ENCODE peak calls at places on chromosomes 4 and X, in eight cellular contexts. V, J, T, E, Q, K, I and M are unnamed samples.
A peak's percentile ranks its signal among the peaks of the same experiment; 100 is the strongest.

GRCh38 chrX:15524417-15524816 is 23.8 kb downstream of the BMX start:
- DNase-seq in I (no peak), T (no peak), Q (peak; percentile 15), E (no peak), V (no peak), K (no peak), J (no peak), M (no peak)

GRCh38 chrX:129655547-129656248 is 942 bp upstream of the APLN start:
- DNase-seq in T (no peak), J (no peak), I (no peak), V (no peak), E (peak; percentile 42), Q (no peak), K (no peak), M (no peak)

GRCh38 chr4:108030332-108030731 is 40.6 kb downstream of the HADH start:
- DNase-seq in I (no peak), Q (peak; percentile 76), J (peak; percentile 41), K (no peak), V (peak; percentile 33), E (peak; percentile 88), T (peak; percentile 54), M (no peak)

GRCh38 chr4:134465417-134465816 is 263.8 kb upstream of the PABPC4L start:
- DNase-seq in T (no peak), E (no peak), I (no peak), Q (no peak), K (no peak), V (no peak), J (no peak), M (no peak)

GRCh38 chrX:77298296-77298695 is 148.9 kb upstream of the FGF16 start:
- DNase-seq in J (no peak), V (no peak), Q (no peak), T (no peak), I (no peak), E (no peak), K (no peak), M (no peak)

GRCh38 chrX:45771114-45771513 is 570.4 kb upstream of the DIPK2B start:
- DNase-seq in Q (peak; percentile 74), V (no peak), T (no peak), K (no peak), J (no peak), E (no peak), I (peak; percentile 85), M (no peak)

GRCh38 chr4:47538516-47538915 is 53.4 kb downstream of the ATP10D start:
- DNase-seq in T (no peak), E (no peak), Q (peak; percentile 11), K (no peak), V (no peak), I (no peak), J (no peak), M (no peak)

GRCh38 chr4:185005209-185005819 is 13.0 kb upstream of the HELT start:
- DNase-seq in E (peak; percentile 82), I (peak; percentile 73), K (peak; percentile 82), Q (peak; percentile 94), V (no peak), T (peak; percentile 88), J (peak; percentile 53), M (no peak)

GRCh38 chr4:156838761-156839160 is 132.8 kb downstream of the PDGFC start:
- DNase-seq in J (no peak), I (no peak), E (no peak), V (no peak), K (no peak), Q (peak; percentile 28), T (no peak), M (no peak)

GRCh38 chr4:31059753-31060522 is 339.8 kb downstream of the PCDH7 start:
- DNase-seq in K (no peak), Q (peak; percentile 49), V (no peak), I (no peak), T (no peak), E (no peak), J (no peak), M (no peak)

GRCh38 chr4:15376145-15376544 is 51.7 kb upstream of the C1QTNF7 start:
- DNase-seq in K (no peak), I (no peak), Q (no peak), T (no peak), V (no peak), J (no peak), E (no peak), M (no peak)

GRCh38 chr4:70746179-70746839 is 24.5 kb downstream of the RUFY3 start:
- DNase-seq in T (no peak), J (no peak), V (no peak), K (no peak), Q (peak; percentile 69), E (no peak), I (no peak), M (no peak)

GRCh38 chrX:15714529-15714928 is 23.5 kb upstream of the CA5B start:
- DNase-seq in T (peak; percentile 58), Q (no peak), E (no peak), J (no peak), V (no peak), I (peak; percentile 23), K (peak; percentile 34), M (no peak)

GRCh38 chr4:20015825-20016224 is 235.9 kb upstream of the SLIT2 start:
- DNase-seq in V (no peak), E (no peak), Q (no peak), I (no peak), J (no peak), K (no peak), T (no peak), M (no peak)

GRCh38 chr4:2942037-2942531 is 21.1 kb downstream of the NOP14 start:
- DNase-seq in J (no peak), T (no peak), Q (no peak), K (no peak), I (no peak), E (no peak), V (no peak), M (no peak)

GRCh38 chr4:66927937-66928336 is 617.4 kb downstream of the CENPC start:
- DNase-seq in Q (no peak), I (no peak), V (no peak), T (no peak), K (no peak), E (no peak), J (no peak), M (no peak)

GRCh38 chrX:112048707-112049106 is 33.9 kb downstream of the TRPC5 start:
- DNase-seq in Q (no peak), I (no peak), J (no peak), E (no peak), K (no peak), T (no peak), V (no peak), M (no peak)

GRCh38 chrX:118627084-118627758 is 100.2 kb upstream of the IL13RA1 start:
- DNase-seq in Q (no peak), K (no peak), E (peak; percentile 11), I (no peak), J (no peak), T (no peak), V (no peak), M (no peak)

GRCh38 chrX:118631586-118631985 is 95.8 kb upstream of the IL13RA1 start:
- DNase-seq in V (no peak), J (no peak), Q (no peak), K (no peak), T (no peak), I (no peak), E (no peak), M (no peak)

GRCh38 chrX:118630843-118631242 is 96.6 kb upstream of the IL13RA1 start:
- DNase-seq in V (no peak), I (no peak), E (no peak), T (no peak), Q (no peak), J (no peak), K (no peak), M (no peak)

GRCh38 chrX:118626346-118626745 is 101.1 kb upstream of the IL13RA1 start:
- DNase-seq in K (no peak), V (no peak), I (no peak), T (no peak), Q (no peak), E (no peak), J (no peak), M (no peak)
- H3K36me3 ChIP-seq in K (no peaks in the 10 kb centered on the region), V (no peaks in the 10 kb centered on the region), I (no peaks in the 10 kb centered on the region), T (no peaks in the 10 kb centered on the region), Q (peaks cover 53% of the 10 kb centered on the region), E (no peaks in the 10 kb centered on the region), J (peaks cover 42% of the 10 kb centered on the region), M (no peaks in the 10 kb centered on the region)

GRCh38 chrX:131783555-131784338 is 239.4 kb upstream of the STK26 start:
- DNase-seq in J (no peak), E (peak; percentile 98), Q (peak; percentile 88), V (no peak), I (no peak), T (no peak), K (no peak), M (no peak)
- H3K36me3 ChIP-seq in J (no peaks in the 10 kb centered on the region), E (no peaks in the 10 kb centered on the region), Q (no peaks in the 10 kb centered on the region), V (peaks cover 37% of the 10 kb centered on the region), I (no peaks in the 10 kb centered on the region), T (no peaks in the 10 kb centered on the region), K (no peaks in the 10 kb centered on the region), M (no peaks in the 10 kb centered on the region)

GRCh38 chr4:8241895-8242696 is 27.5 kb upstream of the HTRA3 start:
- DNase-seq in J (peak; percentile 62), T (peak; percentile 75), V (peak; percentile 89), E (peak; percentile 52), Q (peak; percentile 97), I (peak; percentile 75), K (peak; percentile 88), M (peak; percentile 20)

GRCh38 chr4:8239661-8240060 is 29.9 kb upstream of the HTRA3 start:
- DNase-seq in I (no peak), K (no peak), V (no peak), T (no peak), E (no peak), Q (no peak), J (no peak), M (no peak)

GRCh38 chr4:8242782-8243556 is 26.6 kb upstream of the HTRA3 start:
- DNase-seq in K (no peak), V (no peak), T (no peak), I (no peak), E (no peak), Q (no peak), J (no peak), M (no peak)

GRCh38 chr4:8240211-8241041 is 29.1 kb upstream of the HTRA3 start:
- DNase-seq in I (no peak), T (no peak), J (no peak), E (no peak), Q (no peak), K (no peak), V (no peak), M (no peak)

DNA sequence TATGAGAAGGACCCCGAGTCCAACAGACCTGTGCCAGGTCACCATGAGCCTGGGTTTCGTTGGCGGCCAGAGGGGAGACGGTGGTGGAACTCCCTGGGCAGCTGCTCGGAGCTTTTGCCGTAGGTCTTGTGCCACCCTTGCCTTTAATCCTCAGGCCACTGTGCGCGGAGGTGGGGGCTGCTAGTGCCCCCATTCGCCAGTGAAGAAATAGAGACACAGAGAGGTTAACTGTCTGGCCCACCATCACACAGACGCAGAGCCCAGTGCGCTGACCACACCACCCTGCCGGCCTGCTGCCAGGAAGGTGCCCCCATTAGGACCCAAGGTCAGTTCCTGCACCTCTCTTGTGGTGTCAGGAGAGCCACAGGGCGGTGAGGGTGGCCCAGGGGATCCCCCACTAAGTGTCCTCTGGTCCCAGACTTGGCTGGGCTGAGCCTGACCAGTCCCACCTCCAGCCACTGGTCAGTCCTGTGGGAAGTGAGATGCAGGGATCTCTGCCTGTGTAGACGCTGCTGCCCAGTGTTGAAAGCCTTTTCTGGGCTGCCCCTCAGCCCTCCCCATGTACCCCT is 28.3 kb upstream of the HTRA3 start:
- DNase-seq in K (no peak), T (no peak), I (no peak), V (no peak), J (no peak), E (no peak), Q (no peak), M (no peak)
- H3K36me3 ChIP-seq in K (peaks cover 15% of the 10 kb centered on the region), T (peaks cover 15% of the 10 kb centered on the region), I (no peaks in the 10 kb centered on the region), V (no peaks in the 10 kb centered on the region), J (peaks cover 16% of the 10 kb centered on the region), E (no peaks in the 10 kb centered on the region), Q (no peaks in the 10 kb centered on the region), M (peaks cover under 1% of the 10 kb centered on the region)

GRCh38 chr4:770022-770421 is 55.9 kb downstream of the CPLX1 start:
- DNase-seq in E (no peak), Q (no peak), V (no peak), T (no peak), K (no peak), I (no peak), J (no peak), M (no peak)
- H3K36me3 ChIP-seq in E (peaks cover 22% of the 10 kb centered on the region), Q (peaks cover 62% of the 10 kb centered on the region), V (peaks cover 81% of the 10 kb centered on the region), T (peaks cover 19% of the 10 kb centered on the region), K (peaks cover 63% of the 10 kb centered on the region), I (peaks cover 25% of the 10 kb centered on the region), J (peaks cover 25% of the 10 kb centered on the region), M (peaks cover 18% of the 10 kb centered on the region)